ENCODE peak calls at places on chromosomes 1 and 21, in seven cellular contexts. J is breast epithelium, Y is ovary, R is heart left ventricle, K is IMR-90, D is transverse colon, X is adrenal gland. L is an unnamed sample.

GRCh38 chr21:37592496-37592895 is 225.9 kb downstream of the DYRK1A start:
- DNase-seq in D (no peak), Y (no peak), K (no peak), J (no peak), R (no peak), X (no peak), L (no peak)

GRCh38 chr1:36450270-36450918 is at the start of gene OSCP1:
- DNase-seq in R (peak), J (peak), X (peak), K (peak), Y (peak), D (peak), L (peak)

GRCh38 chr21:29538115-29538514 is 239.4 kb downstream of the BACH1 start:
- DNase-seq in Y (no peak), R (no peak), K (peak), J (no peak), X (no peak), D (no peak), L (no peak)

GRCh38 chr21:15221799-15222386 is 157.1 kb upstream of the NRIP1 start:
- DNase-seq in J (no peak), R (peak), D (peak), Y (no peak), K (peak), X (peak), L (no peak)

GRCh38 chr1:66251521-66251920 is 282.4 kb upstream of the SGIP1 start:
- DNase-seq in Y (no peak), K (no peak), D (no peak), J (no peak), X (peak), R (no peak), L (no peak)

GRCh38 chr1:231590453-231591198 is 36.0 kb upstream of the DISC1 start:
- DNase-seq in Y (peak), R (peak), X (peak), K (peak), D (peak), J (no peak), L (peak)

GRCh38 chr1:231013391-231014015 is 26.6 kb downstream of the FAM89A start:
- DNase-seq in X (no peak), Y (no peak), R (no peak), D (no peak), J (no peak), K (no peak), L (no peak)

GRCh38 chr1:232950919-232951579 is 638 bp downstream of the NTPCR start:
- DNase-seq in Y (no peak), J (no peak), K (peak), D (peak), X (peak), R (no peak), L (peak)

GRCh38 chr1:169891539-169891885 is 2.2 kb downstream of the SCYL3 start:
- DNase-seq in R (no peak), J (no peak), K (no peak), D (no peak), Y (no peak), X (peak), L (peak)

GRCh38 chr1:169240449-169241242 is 127.0 kb downstream of the NME7 start:
- DNase-seq in Y (no peak), D (no peak), K (peak), X (no peak), R (no peak), J (no peak), L (no peak)

GRCh38 chr1:20685099-20685662 is 24.0 kb upstream of the DDOST start:
- DNase-seq in X (peak), R (peak), D (no peak), J (no peak), K (no peak), Y (no peak), L (peak)

GRCh38 chr1:234083460-234083859 is 179.0 kb downstream of the SLC35F3 start:
- DNase-seq in Y (no peak), D (no peak), J (no peak), X (no peak), K (no peak), R (no peak), L (no peak)

GRCh38 chr1:8889103-8889846 is 10.8 kb upstream of the ENO1 start:
- DNase-seq in Y (no peak), J (no peak), D (no peak), K (no peak), X (peak), R (no peak), L (no peak)

DNA sequence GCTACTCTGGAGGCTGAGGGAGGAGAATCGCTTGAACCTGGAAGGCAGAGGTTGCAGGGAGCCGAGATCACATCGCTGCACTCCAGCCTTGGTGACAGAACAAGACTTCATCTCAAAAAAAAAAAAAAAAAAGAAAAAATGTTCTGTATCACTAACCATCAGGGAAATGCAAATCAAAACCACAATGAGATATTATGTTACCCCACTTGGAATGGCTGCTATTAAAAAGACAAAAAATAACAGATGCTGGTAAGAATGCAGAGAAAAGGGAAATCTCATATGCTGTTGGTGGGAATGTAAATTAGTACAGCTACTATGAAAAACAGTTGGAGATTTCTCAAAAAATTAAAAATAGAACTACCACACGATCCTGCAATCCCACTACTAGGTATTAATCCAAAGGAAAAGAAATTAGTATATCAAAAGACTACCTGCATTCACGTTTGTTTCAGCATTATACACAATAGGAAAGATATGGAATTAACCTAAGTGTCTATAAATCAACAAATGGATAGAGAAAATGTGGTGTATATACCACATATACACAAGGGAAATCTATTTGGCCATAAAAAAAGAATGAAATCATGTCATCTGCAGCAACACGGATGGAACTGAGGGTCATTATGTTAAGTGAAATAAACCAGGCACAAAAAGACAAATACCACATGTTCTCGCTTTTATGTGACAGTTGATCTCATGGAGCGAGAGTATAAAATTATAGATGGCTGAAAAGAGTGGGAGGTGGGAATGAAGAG is 62.6 kb downstream of the ABL2 start:
- DNase-seq in D (no peak), J (no peak), X (no peak), K (peak), Y (no peak), R (no peak), L (no peak)
- TF ChIP-seq POLR2A in D (no peak), J (no peak), X (no peak), K (no peak), Y (no peak), R (no peak), L (no peak)

GRCh38 chr1:96049759-96050409 is 671.7 kb upstream of the PTBP2 start:
- DNase-seq in X (no peak), J (no peak), Y (no peak), R (no peak), D (no peak), K (no peak), L (no peak)
- H3K27ac ChIP-seq in X (no peak), J (no peak), Y (no peak), R (no peak), D (no peak), K (no peak), L (no peak)

GRCh38 chr1:217661407-217661806 is 30.3 kb downstream of the SPATA17 start:
- DNase-seq in R (no peak), X (no peak), D (no peak), K (no peak), Y (no peak), J (no peak), L (no peak)

GRCh38 chr1:217660353-217661062 is 29.4 kb downstream of the SPATA17 start:
- DNase-seq in X (peak), K (peak), Y (no peak), D (no peak), J (no peak), R (no peak), L (no peak)
- TF ChIP-seq CTCF in X (peak), K (peak), Y (no peak), D (peak), J (peak), R (peak), L (no peak)

GRCh38 chr1:2248127-2248826 is 20.2 kb downstream of the SKI start:
- DNase-seq in K (no peak), X (no peak), R (peak), J (no peak), D (peak), Y (no peak), L (peak)
- TF ChIP-seq POLR2A in K (no peak), X (no peak), R (no peak), J (no peak), D (no peak), Y (no peak), L (no peak)

GRCh38 chr21:33206771-33207290 is 22.9 kb upstream of the IFNAR2 start:
- DNase-seq in D (no peak), K (no peak), Y (no peak), X (peak), R (no peak), J (no peak), L (no peak)
- H3K27ac ChIP-seq in D (no peak), K (no peak), Y (no peak), X (no peak), R (no peak), J (no peak), L (no peak)

GRCh38 chr1:67771152-67771551 is 62.1 kb downstream of the GNG12 start:
- DNase-seq in J (no peak), D (no peak), K (peak), X (no peak), R (no peak), Y (no peak), L (peak)
- TF ChIP-seq CTCF in J (no peak), D (peak), K (no peak), X (no peak), R (no peak), Y (no peak), L (no peak)

GRCh38 chr1:23799570-23800395 is 771 bp downstream of the GALE start:
- DNase-seq in J (peak), X (peak), Y (peak), D (peak), K (peak), R (peak), L (peak)

GRCh38 chr1:23801338-23801748 is 789 bp upstream of the GALE start:
- DNase-seq in D (peak), K (no peak), R (no peak), Y (no peak), X (peak), J (no peak), L (peak)

GRCh38 chr1:23801876-23802275 is 1.3 kb upstream of the GALE start:
- DNase-seq in R (no peak), J (no peak), D (peak), Y (no peak), X (no peak), K (no peak), L (peak)

GRCh38 chr1:23799255-23799569 is 1.3 kb downstream of the GALE start:
- DNase-seq in D (no peak), R (no peak), X (no peak), J (no peak), K (no peak), Y (no peak), L (no peak)

DNA sequence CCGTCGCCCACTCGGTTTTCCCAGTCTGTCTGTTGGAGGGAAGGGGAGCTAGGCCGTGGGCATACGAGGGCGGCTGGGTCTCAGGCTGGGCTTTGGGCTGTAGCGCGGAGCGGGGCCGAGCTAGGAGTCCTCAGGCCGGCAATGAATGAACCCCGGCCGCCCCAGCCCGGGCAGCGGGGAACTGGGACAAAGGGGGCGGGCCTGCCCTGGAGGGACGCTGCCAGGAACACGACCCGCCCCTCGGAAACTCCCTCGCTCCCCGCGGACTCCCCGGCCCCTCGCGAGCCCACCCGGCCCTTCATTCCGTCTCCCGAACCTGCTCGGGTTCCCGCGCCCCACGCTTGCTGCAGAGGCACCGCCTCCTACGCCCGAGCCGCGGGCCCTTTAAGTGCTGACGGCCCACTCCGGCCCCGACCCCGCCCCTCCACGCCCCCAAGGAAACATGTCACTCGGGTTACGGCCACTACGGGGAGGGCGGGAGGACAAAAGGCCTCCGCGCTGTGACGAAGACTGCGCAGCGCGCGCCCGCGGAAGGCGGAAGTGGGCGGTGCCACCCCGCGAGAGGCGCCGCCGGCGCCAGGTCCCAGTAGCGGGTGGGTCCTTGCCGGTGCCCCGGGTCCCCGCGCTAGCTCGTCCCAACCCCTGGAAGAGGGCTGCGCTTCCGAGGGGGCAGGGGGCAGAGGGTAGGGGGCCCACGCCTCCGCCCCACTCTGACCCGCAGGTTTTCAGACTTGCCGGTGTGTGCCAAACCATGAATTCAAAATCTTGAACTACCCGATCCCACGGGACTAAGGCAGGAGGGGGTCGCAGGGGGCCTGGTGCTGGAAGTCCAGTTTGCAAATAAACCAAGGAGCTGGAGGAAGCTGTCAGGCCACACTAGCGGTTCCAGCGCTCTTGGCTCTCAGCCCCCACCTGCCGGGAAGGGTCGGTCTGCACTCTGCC is at the start of gene GALE:
- DNase-seq in K (peak), X (peak), Y (peak), R (peak), J (peak), D (peak), L (peak)
- TF ChIP-seq POLR2A in K (peak), X (peak), Y (peak), R (no peak), J (no peak), D (peak), L (peak)